ENCODE peak calls at places on chromosomes 11 and 22, in eight cellular contexts. F, U, Z, Q, L, B, Y and I are unnamed samples.

GRCh38 chr11:45664376-45665205 is 831 bp downstream of the CHST1 start:
- DNase-seq in U (no peak), F (no peak), B (peak; percentile 57), Z (no peak), Y (no peak), L (no peak), Q (no peak), I (no peak)

GRCh38 chr22:23400286-23400981 is 179.7 kb downstream of the IGLL1 start:
- DNase-seq in U (no peak), Z (no peak), Y (no peak), Q (no peak), F (no peak), L (no peak), B (no peak), I (no peak)

GRCh38 chr22:36323182-36323854 is 64.4 kb downstream of the MYH9 start:
- DNase-seq in L (peak; percentile 74), Y (no peak), Q (peak; percentile 63), U (peak; percentile 93), F (peak; percentile 73), B (no peak), Z (peak; percentile 84), I (no peak)

GRCh38 chr11:1448166-1448825 is 38.3 kb downstream of the MOB2 start:
- DNase-seq in F (no peak), B (no peak), Z (no peak), Q (no peak), Y (no peak), U (no peak), L (no peak), I (no peak)

GRCh38 chr11:67262731-67263675 is 3.3 kb upstream of the GRK2 start:
- DNase-seq in L (peak; percentile 87), Q (peak; percentile 68), F (peak; percentile 83), Y (no peak), B (peak; percentile 82), Z (peak; percentile 84), U (peak; percentile 82), I (no peak)

GRCh38 chr11:33724644-33725035 is 11.6 kb downstream of the CD59 start:
- DNase-seq in Z (no peak), Y (no peak), L (peak; percentile 77), F (no peak), Q (no peak), B (no peak), U (peak; percentile 91), I (no peak)

GRCh38 chr11:16737860-16738197 is 618 bp upstream of the C11orf58 start:
- DNase-seq in L (no peak), F (no peak), B (no peak), Y (no peak), U (no peak), Z (no peak), Q (no peak), I (no peak)

GRCh38 chr22:37032535-37033460 is 13.3 kb downstream of the MPST start:
- DNase-seq in L (peak; percentile 50), Q (peak; percentile 36), B (no peak), Z (peak; percentile 85), F (no peak), Y (peak; percentile 77), U (peak; percentile 93), I (no peak)

GRCh38 chr11:34508514-34508913 is 5.1 kb downstream of the ELF5 start:
- DNase-seq in B (no peak), U (no peak), Z (no peak), Y (no peak), F (no peak), Q (no peak), L (no peak), I (no peak)

GRCh38 chr11:37277896-37278465 is 679.9 kb upstream of the RAG2 start:
- DNase-seq in Q (no peak), Y (no peak), L (no peak), B (no peak), Z (no peak), U (no peak), F (no peak), I (no peak)

GRCh38 chr11:17369685-17370243 is 18.2 kb downstream of the NCR3LG1 start:
- DNase-seq in Z (no peak), Y (no peak), U (no peak), F (no peak), Q (no peak), B (no peak), L (no peak), I (no peak)

GRCh38 chr11:62905286-62905685 is 15.9 kb downstream of the CHRM1 start:
- DNase-seq in B (no peak), U (no peak), Y (no peak), Z (no peak), F (no peak), L (no peak), Q (no peak), I (no peak)

GRCh38 chr22:38570841-38571364 is 920 bp upstream of the DMC1 start:
- DNase-seq in L (peak; percentile 28), F (peak; percentile 26), U (peak; percentile 31), Y (no peak), Z (no peak), B (peak; percentile 28), Q (peak; percentile 21), I (no peak)

GRCh38 chr11:78039919-78040671 is 17.0 kb upstream of the KCTD14 start:
- DNase-seq in U (peak; percentile 90), Q (peak; percentile 80), Y (peak; percentile 40), L (peak; percentile 85), F (peak; percentile 67), B (peak; percentile 32), Z (peak; percentile 68), I (no peak)

GRCh38 chr22:25146906-25147754 is 52.5 kb upstream of the CRYBB3 start:
- DNase-seq in B (no peak), L (no peak), Y (no peak), U (no peak), Z (no peak), Q (no peak), F (no peak), I (no peak)

GRCh38 chr11:65430406-65431217 is 8.0 kb downstream of the NEAT1 start:
- DNase-seq in Q (peak; percentile 76), Z (no peak), B (no peak), L (peak; percentile 75), U (peak; percentile 81), Y (no peak), F (no peak), I (no peak)

GRCh38 chr11:30992513-30992849 is 377.1 kb downstream of the DCDC1 start:
- DNase-seq in B (no peak), U (no peak), L (no peak), Q (no peak), F (no peak), Z (no peak), Y (no peak), I (no peak)

GRCh38 chr22:27556371-27556770 is 245.2 kb downstream of the MN1 start:
- DNase-seq in U (no peak), Q (no peak), F (no peak), B (no peak), Y (no peak), L (no peak), Z (no peak), I (no peak)

GRCh38 chr11:67572747-67573419 is 10.7 kb upstream of the GSTP1 start:
- DNase-seq in Y (no peak), Q (peak; percentile 42), Z (peak; percentile 67), B (no peak), L (peak; percentile 50), F (no peak), U (peak; percentile 65), I (no peak)

GRCh38 chr11:15591112-15591537 is 476.4 kb downstream of the INSC start:
- DNase-seq in Q (no peak), U (no peak), F (no peak), B (no peak), L (no peak), Y (no peak), Z (no peak), I (no peak)

GRCh38 chr11:119721129-119722120 is 7.6 kb downstream of the NECTIN1 start:
- DNase-seq in Q (no peak), Z (no peak), Y (no peak), B (peak; percentile 60), L (peak; percentile 30), F (peak; percentile 42), U (peak; percentile 21), I (no peak)
- TF ChIP-seq CTCF in Q (peak; percentile 50), Z (no peak), Y (peak; percentile 63), B (peak; percentile 51), L (peak; percentile 54), F (peak; percentile 64), U (peak; percentile 43), I (no peak)

GRCh38 chr11:19735512-19735911 is 22.9 kb downstream of the NAV2 start:
- DNase-seq in Z (no peak), Q (peak; percentile 60), F (no peak), U (peak; percentile 29), Y (no peak), L (peak; percentile 30), B (no peak), I (no peak)
- TF ChIP-seq CTCF in Z (no peak), Q (peak; percentile 48), F (peak; percentile 38), U (peak; percentile 18), Y (peak; percentile 9), L (no peak), B (no peak), I (no peak)

DNA sequence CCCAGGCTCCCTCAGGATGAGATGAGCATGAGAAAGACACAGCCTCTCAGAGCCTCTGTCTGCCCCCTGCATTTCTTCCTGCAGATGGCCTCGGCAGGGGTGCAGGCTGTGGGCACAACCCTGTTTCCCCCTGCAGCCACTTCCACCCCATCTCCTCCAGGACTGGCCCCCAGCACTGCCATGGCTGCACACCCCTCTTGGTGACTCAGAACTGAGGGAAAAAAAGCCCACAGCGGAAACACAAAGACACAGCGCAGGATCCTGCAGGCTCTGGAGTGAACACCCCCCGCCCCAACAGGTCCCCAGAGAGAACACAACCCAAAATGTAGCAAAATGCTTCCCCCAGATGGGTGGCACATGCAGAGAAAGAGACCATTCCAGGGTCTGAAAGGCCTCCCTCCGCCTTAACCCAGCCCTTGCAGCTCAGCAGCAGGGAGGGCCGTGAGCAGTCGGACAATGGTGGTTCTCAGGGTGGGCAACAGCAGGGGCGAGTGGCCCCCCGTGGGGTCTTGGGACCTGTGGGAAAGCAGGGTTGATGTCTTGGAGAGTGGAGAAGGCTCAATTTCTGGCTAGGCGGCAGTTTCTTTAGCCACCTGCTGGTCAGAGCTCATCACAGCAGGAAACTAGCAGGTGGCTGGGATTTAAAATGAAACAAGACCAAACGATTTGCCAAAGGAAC is 8.0 kb downstream of the TUBGCP6 start:
- DNase-seq in Z (no peak), Q (peak; percentile 27), U (peak; percentile 44), Y (no peak), F (peak; percentile 10), L (peak; percentile 20), B (peak; percentile 31), I (no peak)
- TF ChIP-seq CTCF in Z (no peak), Q (peak; percentile 57), U (peak; percentile 46), Y (peak; percentile 62), F (peak; percentile 23), L (peak; percentile 41), B (peak; percentile 48), I (no peak)

GRCh38 chr11:20065040-20065805 is 95.1 kb downstream of the DBX1 start:
- DNase-seq in Q (no peak), Y (no peak), B (no peak), F (no peak), U (no peak), Z (no peak), L (no peak), I (no peak)

GRCh38 chr11:20066013-20066782 is 94.1 kb downstream of the DBX1 start:
- DNase-seq in Q (no peak), B (no peak), Z (no peak), F (no peak), U (no peak), L (no peak), Y (no peak), I (no peak)

GRCh38 chr11:20067665-20068064 is 92.6 kb downstream of the DBX1 start:
- DNase-seq in Y (no peak), U (no peak), F (no peak), B (no peak), Q (no peak), L (no peak), Z (no peak), I (no peak)

GRCh38 chr11:20068691-20069090 is 91.6 kb downstream of the DBX1 start:
- DNase-seq in F (no peak), Z (no peak), B (no peak), Y (no peak), Q (no peak), L (no peak), U (no peak), I (no peak)

GRCh38 chr11:20066783-20067156 is 93.5 kb downstream of the DBX1 start:
- DNase-seq in Q (no peak), U (no peak), L (no peak), Z (no peak), F (no peak), Y (no peak), B (no peak), I (no peak)
- TF ChIP-seq CTCF in Q (no peak), U (no peak), L (no peak), Z (no peak), F (no peak), Y (no peak), B (no peak), I (no peak)